ENCODE peak calls at places on chromosome 1, in four cellular contexts. W, K, C and J are unnamed samples.

GRCh38 chr1:86542626-86543025 is 4.3 kb upstream of the CLCA4 start:
- DNase-seq in W (no peak), K (no peak), C (no peak), J (no peak)

GRCh38 chr1:173433927-173434326 is 43.2 kb upstream of the PRDX6 start:
- DNase-seq in W (no peak), K (no peak), C (no peak), J (no peak)

GRCh38 chr1:156618853-156619581 is at the start of gene HAPLN2:
- DNase-seq in W (no peak), K (no peak), C (peak), J (no peak)

GRCh38 chr1:223135176-223135575 is 7.9 kb downstream of the TLR5 start:
- DNase-seq in W (peak), K (peak), C (no peak), J (no peak)

GRCh38 chr1:99726818-99727217 is 39.6 kb downstream of the FRRS1 start:
- DNase-seq in W (no peak), K (no peak), C (no peak), J (no peak)

GRCh38 chr1:10753279-10753678 is 43.2 kb downstream of the CASZ1 start:
- DNase-seq in W (no peak), K (no peak), C (no peak), J (no peak)

GRCh38 chr1:161736332-161736969 is 13.1 kb upstream of the DUSP12 start:
- DNase-seq in W (no peak), K (no peak), C (peak), J (no peak)

GRCh38 chr1:239276051-239276450 is 110.3 kb upstream of the CHRM3 start:
- DNase-seq in W (no peak), K (no peak), C (no peak), J (no peak)

GRCh38 chr1:11655263-11656079 is 794 bp downstream of the FBXO44 start:
- DNase-seq in W (no peak), K (no peak), C (no peak), J (no peak)

GRCh38 chr1:27760411-27760810 is 12.6 kb upstream of the STX12 start:
- DNase-seq in W (no peak), K (no peak), C (peak), J (no peak)

DNA sequence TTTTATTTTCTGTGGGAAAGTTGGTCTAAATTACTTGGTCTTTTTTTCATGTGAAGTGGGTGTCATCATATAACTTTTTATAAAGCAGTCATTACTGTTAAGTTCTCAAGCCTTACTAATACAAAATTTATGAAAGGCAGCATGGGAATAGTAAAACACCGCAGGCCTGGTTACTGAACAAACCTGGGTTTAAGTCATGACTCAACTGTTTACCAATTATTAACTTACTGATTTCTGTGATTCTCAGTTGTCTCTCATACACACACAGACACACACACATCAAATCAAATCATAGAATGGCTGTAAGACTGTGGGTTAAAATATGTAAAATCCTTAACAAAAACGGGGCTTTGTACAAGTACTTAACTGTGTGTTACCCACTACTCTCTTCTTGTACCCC is 14.6 kb downstream of the MAEL start:
- DNase-seq in W (no peak), K (no peak), C (no peak), J (no peak)
- H3K27ac ChIP-seq in W (no peak), K (no peak), C (no peak), J (no peak)

GRCh38 chr1:39789571-39790110 is 976 bp upstream of the BMP8B start:
- DNase-seq in W (no peak), K (no peak), C (peak), J (no peak)
- H3K4me3 ChIP-seq in W (peak), K (no peak), C (no peak), J (peak)

GRCh38 chr1:219271914-219272545 is 98.4 kb downstream of the LYPLAL1 start:
- DNase-seq in W (no peak), K (no peak), C (no peak), J (no peak)
- H3K27ac ChIP-seq in W (no peak), K (peak), C (no peak), J (no peak)

DNA sequence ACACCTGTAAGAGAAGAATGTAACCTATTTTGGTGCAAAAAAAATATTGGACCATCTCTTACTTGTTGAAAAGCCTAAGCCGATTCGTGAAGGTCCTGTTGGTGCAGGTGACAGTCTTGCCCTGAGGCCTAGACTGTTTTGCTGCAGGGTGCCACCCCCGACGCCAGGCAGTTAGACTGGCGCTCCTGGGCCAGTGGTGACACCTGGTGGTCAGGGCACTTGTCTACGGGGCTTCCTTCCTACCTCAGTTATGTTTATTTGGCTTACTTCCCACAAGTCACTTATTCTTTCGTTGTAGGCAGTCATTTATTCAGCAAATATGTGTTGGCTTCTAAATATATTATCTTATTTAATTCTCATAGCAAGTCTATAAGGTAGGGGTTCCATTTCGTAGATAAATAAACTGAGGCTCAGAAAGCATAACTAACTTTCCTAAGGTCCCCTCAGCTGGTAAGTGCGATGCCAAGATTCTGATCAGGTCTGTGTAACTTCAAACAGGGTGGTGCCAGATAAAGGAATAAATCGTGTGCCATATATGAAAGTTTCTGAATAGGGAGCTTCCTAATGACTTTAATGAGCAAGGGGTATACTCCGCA is 1.9 kb downstream of the EEIG2 start:
- DNase-seq in W (peak), K (peak), C (peak), J (peak)
- H3K4me3 ChIP-seq in W (no peak), K (no peak), C (no peak), J (peak)

GRCh38 chr1:209433649-209434031 is 149.9 kb upstream of the CAMK1G start:
- DNase-seq in W (no peak), K (no peak), C (no peak), J (no peak)

GRCh38 chr1:209434066-209434465 is 149.4 kb upstream of the CAMK1G start:
- DNase-seq in W (no peak), K (no peak), C (peak), J (no peak)

GRCh38 chr1:209434631-209435217 is 148.8 kb upstream of the CAMK1G start:
- DNase-seq in W (no peak), K (no peak), C (no peak), J (no peak)

GRCh38 chr1:209432443-209432825 is 151.1 kb upstream of the CAMK1G start:
- DNase-seq in W (no peak), K (no peak), C (no peak), J (no peak)

GRCh38 chr1:209435654-209436566 is 147.6 kb upstream of the CAMK1G start:
- DNase-seq in W (peak), K (peak), C (peak), J (peak)
- H3K27ac ChIP-seq in W (no peak), K (peak), C (peak), J (no peak)